ENCODE peak calls at places on chromosome 9, in four cellular contexts. One of them, this sample, is unnamed.

GRCh38 chr9:121321039-121321503 is 49.0 kb downstream of the STOM start:
- DNase-seq in naive thymus-derived CD8-positive, alpha-beta T cell: no peak
- DNase-seq in cardiac muscle cell: no peak
- DNase-seq in NCI-H1092: no peak
- DNase-seq in this sample: no peak

GRCh38 chr9:132641216-132641615 is 28.6 kb downstream of the DDX31 start:
- DNase-seq in naive thymus-derived CD8-positive, alpha-beta T cell: no peak
- DNase-seq in cardiac muscle cell: no peak
- DNase-seq in NCI-H1092: no peak
- DNase-seq in this sample: no peak

GRCh38 chr9:116288658-116289057 is 135.1 kb downstream of the PAPPA start:
- DNase-seq in naive thymus-derived CD8-positive, alpha-beta T cell: no peak
- DNase-seq in cardiac muscle cell: no peak
- DNase-seq in NCI-H1092: no peak
- DNase-seq in this sample: no peak

GRCh38 chr9:117574099-117574498 is 130.1 kb upstream of the TLR4 start:
- DNase-seq in naive thymus-derived CD8-positive, alpha-beta T cell: no peak
- DNase-seq in cardiac muscle cell: no peak
- DNase-seq in NCI-H1092: no peak
- DNase-seq in this sample: peak

GRCh38 chr9:126337690-126338426 is 11.2 kb downstream of the MVB12B start:
- DNase-seq in naive thymus-derived CD8-positive, alpha-beta T cell: no peak
- DNase-seq in cardiac muscle cell: no peak
- DNase-seq in NCI-H1092: no peak
- DNase-seq in this sample: no peak

GRCh38 chr9:6552033-6552737 is 93.3 kb downstream of the GLDC start:
- DNase-seq in naive thymus-derived CD8-positive, alpha-beta T cell: no peak
- DNase-seq in cardiac muscle cell: no peak
- DNase-seq in NCI-H1092: peak
- DNase-seq in this sample: peak

GRCh38 chr9:36818242-36818938 is 215.7 kb downstream of the PAX5 start:
- DNase-seq in naive thymus-derived CD8-positive, alpha-beta T cell: no peak
- DNase-seq in cardiac muscle cell: no peak
- DNase-seq in NCI-H1092: no peak
- DNase-seq in this sample: peak

GRCh38 chr9:71675857-71676165 is 92.5 kb downstream of the CEMIP2 start:
- DNase-seq in naive thymus-derived CD8-positive, alpha-beta T cell: no peak
- DNase-seq in cardiac muscle cell: no peak
- DNase-seq in NCI-H1092: no peak
- DNase-seq in this sample: no peak

GRCh38 chr9:127578627-127578951 is 33.5 kb upstream of the STXBP1 start:
- DNase-seq in naive thymus-derived CD8-positive, alpha-beta T cell: no peak
- DNase-seq in cardiac muscle cell: no peak
- DNase-seq in NCI-H1092: no peak
- DNase-seq in this sample: no peak

GRCh38 chr9:104780796-104781395 is 17.0 kb downstream of the NIPSNAP3B start:
- DNase-seq in naive thymus-derived CD8-positive, alpha-beta T cell: no peak
- DNase-seq in cardiac muscle cell: no peak
- DNase-seq in NCI-H1092: no peak
- DNase-seq in this sample: peak

GRCh38 chr9:20472646-20473045 is 149.7 kb downstream of the MLLT3 start:
- DNase-seq in naive thymus-derived CD8-positive, alpha-beta T cell: no peak
- DNase-seq in cardiac muscle cell: no peak
- DNase-seq in NCI-H1092: no peak
- DNase-seq in this sample: no peak

GRCh38 chr9:137462396-137463193 is 3.5 kb upstream of the NSMF start:
- DNase-seq in naive thymus-derived CD8-positive, alpha-beta T cell: no peak
- DNase-seq in cardiac muscle cell: no peak
- DNase-seq in NCI-H1092: no peak
- DNase-seq in this sample: peak

GRCh38 chr9:36029202-36029601 is 7.5 kb upstream of the RECK start:
- DNase-seq in naive thymus-derived CD8-positive, alpha-beta T cell: no peak
- DNase-seq in cardiac muscle cell: no peak
- DNase-seq in NCI-H1092: no peak
- DNase-seq in this sample: no peak

GRCh38 chr9:23822331-23823169 is 3.5 kb downstream of the ELAVL2 start:
- DNase-seq in naive thymus-derived CD8-positive, alpha-beta T cell: no peak
- DNase-seq in cardiac muscle cell: no peak
- DNase-seq in NCI-H1092: no peak
- DNase-seq in this sample: no peak

GRCh38 chr9:111036946-111037743 is 1.1 kb downstream of the LPAR1 start:
- DNase-seq in naive thymus-derived CD8-positive, alpha-beta T cell: no peak
- DNase-seq in cardiac muscle cell: no peak
- DNase-seq in NCI-H1092: no peak
- DNase-seq in this sample: no peak

GRCh38 chr9:109251080-109251775 is 69.6 kb downstream of the EPB41L4B start:
- DNase-seq in naive thymus-derived CD8-positive, alpha-beta T cell: no peak
- DNase-seq in cardiac muscle cell: no peak
- DNase-seq in NCI-H1092: peak
- DNase-seq in this sample: no peak

GRCh38 chr9:68706579-68707201 is 1.6 kb downstream of the PIP5K1B start:
- DNase-seq in naive thymus-derived CD8-positive, alpha-beta T cell: no peak
- DNase-seq in cardiac muscle cell: peak
- DNase-seq in NCI-H1092: no peak
- DNase-seq in this sample: no peak

GRCh38 chr9:34252670-34253459 is 74.0 kb downstream of the UBAP1 start:
- DNase-seq in naive thymus-derived CD8-positive, alpha-beta T cell: peak
- DNase-seq in cardiac muscle cell: peak
- DNase-seq in NCI-H1092: no peak
- DNase-seq in this sample: peak

GRCh38 chr9:69193685-69194032 is 19.6 kb downstream of the TJP2 start:
- DNase-seq in naive thymus-derived CD8-positive, alpha-beta T cell: no peak
- DNase-seq in cardiac muscle cell: no peak
- DNase-seq in NCI-H1092: no peak
- DNase-seq in this sample: peak

GRCh38 chr9:88536951-88537742 is 2.2 kb downstream of the NXNL2 start:
- DNase-seq in naive thymus-derived CD8-positive, alpha-beta T cell: no peak
- DNase-seq in cardiac muscle cell: no peak
- DNase-seq in NCI-H1092: no peak
- DNase-seq in this sample: no peak

GRCh38 chr9:122777935-122778671 is 10.6 kb upstream of the OR5C1 start:
- DNase-seq in naive thymus-derived CD8-positive, alpha-beta T cell: no peak
- DNase-seq in cardiac muscle cell: no peak
- DNase-seq in NCI-H1092: no peak
- DNase-seq in this sample: no peak

GRCh38 chr9:16236326-16236725 is 634.1 kb downstream of the BNC2 start:
- DNase-seq in naive thymus-derived CD8-positive, alpha-beta T cell: no peak
- DNase-seq in cardiac muscle cell: no peak
- DNase-seq in NCI-H1092: no peak
- DNase-seq in this sample: no peak

GRCh38 chr9:12784461-12785250 is 9.8 kb downstream of the LURAP1L start:
- DNase-seq in naive thymus-derived CD8-positive, alpha-beta T cell: no peak
- DNase-seq in cardiac muscle cell: no peak
- DNase-seq in NCI-H1092: no peak
- DNase-seq in this sample: no peak

GRCh38 chr9:69857131-69857530 is 36.5 kb downstream of the CFAP95 start:
- DNase-seq in naive thymus-derived CD8-positive, alpha-beta T cell: no peak
- DNase-seq in cardiac muscle cell: no peak
- DNase-seq in NCI-H1092: no peak
- DNase-seq in this sample: no peak

GRCh38 chr9:78439192-78439865 is 142.4 kb downstream of the PSAT1 start:
- DNase-seq in naive thymus-derived CD8-positive, alpha-beta T cell: peak
- DNase-seq in cardiac muscle cell: peak
- DNase-seq in NCI-H1092: peak
- DNase-seq in this sample: peak

GRCh38 chr9:8660383-8660782 is 860.8 kb upstream of the DMAC1 start:
- DNase-seq in naive thymus-derived CD8-positive, alpha-beta T cell: no peak
- DNase-seq in cardiac muscle cell: peak
- DNase-seq in NCI-H1092: no peak
- DNase-seq in this sample: no peak

GRCh38 chr9:136201609-136202448 is 3.1 kb downstream of the LHX3 start:
- DNase-seq in naive thymus-derived CD8-positive, alpha-beta T cell: no peak
- DNase-seq in cardiac muscle cell: peak
- DNase-seq in NCI-H1092: no peak
- DNase-seq in this sample: no peak

GRCh38 chr9:99925542-99925941 is 19.1 kb downstream of the STX17 start:
- DNase-seq in naive thymus-derived CD8-positive, alpha-beta T cell: no peak
- DNase-seq in cardiac muscle cell: no peak
- DNase-seq in NCI-H1092: no peak
- DNase-seq in this sample: no peak

GRCh38 chr9:4328723-4329122 is 28.9 kb upstream of the GLIS3 start:
- DNase-seq in naive thymus-derived CD8-positive, alpha-beta T cell: no peak
- DNase-seq in cardiac muscle cell: no peak
- DNase-seq in NCI-H1092: no peak
- DNase-seq in this sample: no peak

GRCh38 chr9:105205787-105206511 is 38.5 kb upstream of the SLC44A1 start:
- DNase-seq in naive thymus-derived CD8-positive, alpha-beta T cell: no peak
- DNase-seq in cardiac muscle cell: no peak
- DNase-seq in NCI-H1092: no peak
- DNase-seq in this sample: no peak

GRCh38 chr9:116504893-116505480 is 182.1 kb upstream of the TRIM32 start:
- DNase-seq in naive thymus-derived CD8-positive, alpha-beta T cell: no peak
- DNase-seq in cardiac muscle cell: no peak
- DNase-seq in NCI-H1092: no peak
- DNase-seq in this sample: no peak

GRCh38 chr9:75889577-75889976 is 896 bp upstream of the PCSK5 start:
- DNase-seq in naive thymus-derived CD8-positive, alpha-beta T cell: no peak
- DNase-seq in cardiac muscle cell: peak
- DNase-seq in NCI-H1092: no peak
- DNase-seq in this sample: no peak